ENCODE peak calls at places on chromosomes 1 and 21, in five cellular contexts. G is heart right ventricle, K is AG08396, P is NCI-H187 treated with DMSO at 0.1 percent for 48 hours, S is HT-29. M is an unnamed sample.

GRCh38 chr1:203663294-203663693 is 36.7 kb downstream of the ATP2B4 start:
- DNase-seq in G (no peak), K (peak), S (no peak), P (no peak), M (no peak)

GRCh38 chr1:38129473-38129872 is 82.9 kb upstream of the POU3F1 start:
- DNase-seq in K (no peak), S (no peak), G (no peak), P (no peak), M (no peak)

GRCh38 chr1:41662656-41663437 is 178.4 kb upstream of the EDN2 start:
- DNase-seq in K (peak), P (no peak), G (peak), S (peak), M (no peak)

GRCh38 chr1:204348722-204349121 is 11.0 kb downstream of the PLEKHA6 start:
- DNase-seq in S (peak), K (peak), G (peak), P (no peak), M (no peak)

GRCh38 chr1:13617108-13617507 is 33.5 kb downstream of the PDPN start:
- DNase-seq in G (no peak), P (no peak), S (no peak), K (no peak), M (no peak)

GRCh38 chr1:159916240-159917051 is 8.9 kb downstream of the TAGLN2 start:
- DNase-seq in P (peak), K (peak), S (peak), G (no peak), M (no peak)

GRCh38 chr1:208203127-208203847 is 40.9 kb downstream of the PLXNA2 start:
- DNase-seq in G (peak), K (no peak), S (peak), P (no peak), M (peak)

GRCh38 chr21:35855463-35855862 is 204.9 kb downstream of the SETD4 start:
- DNase-seq in S (no peak), K (no peak), G (no peak), P (no peak), M (no peak)

GRCh38 chr21:31191553-31191952 is 152.5 kb downstream of the TIAM1 start:
- DNase-seq in P (no peak), K (no peak), G (no peak), S (no peak), M (no peak)

GRCh38 chr1:7250826-7251800 is 465.9 kb downstream of the CAMTA1 start:
- DNase-seq in S (no peak), G (no peak), K (no peak), P (no peak), M (no peak)

GRCh38 chr1:21703318-21703963 is 34.3 kb upstream of the RAP1GAP start:
- DNase-seq in K (peak), S (peak), P (no peak), G (no peak), M (no peak)

GRCh38 chr1:8905582-8906191 is 27.2 kb upstream of the ENO1 start:
- DNase-seq in K (no peak), P (no peak), S (no peak), G (no peak), M (no peak)

GRCh38 chr21:25837545-25838263 is 102.9 kb downstream of the GABPA start:
- DNase-seq in S (no peak), K (no peak), G (no peak), P (no peak), M (no peak)

GRCh38 chr1:150976401-150976821 is 1.8 kb upstream of the CERS2 start:
- DNase-seq in S (no peak), P (no peak), G (no peak), K (no peak), M (no peak)

GRCh38 chr1:203127672-203128611 is at the start of gene ADORA1:
- DNase-seq in S (peak), K (peak), P (peak), G (peak), M (no peak)

M was measured in brain pericyte.